ENCODE peak calls at places on chromosome 6, in eight cellular contexts. One of them, this sample, is unnamed.

GRCh38 chr6:128135325-128135724 is 234.5 kb upstream of the THEMIS start:
- DNase-seq in NCI-H1105 treated with DMSO at 0.1 percent for 48 hours: no peak
- DNase-seq in stimulated activated CD4-positive, alpha-beta T cell treated with anti-CD3 and anti-CD28 coated beads, TNF-alpha, amount 100 ng/mL, for 24 hours: no peak
- DNase-seq in hypothalamus: no peak
- DNase-seq in body of pancreas: no peak
- DNase-seq in adrenal gland: no peak
- DNase-seq in left ventricle myocardium superior: no peak
- DNase-seq in heart left ventricle: no peak
- DNase-seq in this sample: no peak

GRCh38 chr6:91081452-91082067 is 494.7 kb upstream of the MAP3K7 start:
- DNase-seq in adrenal gland: no peak
- DNase-seq in NCI-H1105 treated with DMSO at 0.1 percent for 48 hours: peak
- DNase-seq in left ventricle myocardium superior: no peak
- DNase-seq in hypothalamus: no peak
- DNase-seq in heart left ventricle: no peak
- DNase-seq in stimulated activated CD4-positive, alpha-beta T cell treated with anti-CD3 and anti-CD28 coated beads, TNF-alpha, amount 100 ng/mL, for 24 hours: no peak
- DNase-seq in body of pancreas: no peak
- DNase-seq in this sample: peak

GRCh38 chr6:52724406-52725121 is 38.7 kb downstream of the GSTA2 start:
- DNase-seq in adrenal gland: peak
- DNase-seq in heart left ventricle: peak
- DNase-seq in NCI-H1105 treated with DMSO at 0.1 percent for 48 hours: peak
- DNase-seq in left ventricle myocardium superior: peak
- DNase-seq in hypothalamus: no peak
- DNase-seq in body of pancreas: peak
- DNase-seq in stimulated activated CD4-positive, alpha-beta T cell treated with anti-CD3 and anti-CD28 coated beads, TNF-alpha, amount 100 ng/mL, for 24 hours: peak
- DNase-seq in this sample: peak

GRCh38 chr6:34182751-34183531 is 37.1 kb upstream of the GRM4 start:
- DNase-seq in hypothalamus: no peak
- DNase-seq in adrenal gland: no peak
- DNase-seq in left ventricle myocardium superior: no peak
- DNase-seq in stimulated activated CD4-positive, alpha-beta T cell treated with anti-CD3 and anti-CD28 coated beads, TNF-alpha, amount 100 ng/mL, for 24 hours: peak
- DNase-seq in body of pancreas: no peak
- DNase-seq in NCI-H1105 treated with DMSO at 0.1 percent for 48 hours: no peak
- DNase-seq in heart left ventricle: no peak
- DNase-seq in this sample: no peak

GRCh38 chr6:33677153-33677660 is 34.3 kb downstream of the UQCC2 start:
- DNase-seq in adrenal gland: no peak
- DNase-seq in body of pancreas: no peak
- DNase-seq in left ventricle myocardium superior: no peak
- DNase-seq in NCI-H1105 treated with DMSO at 0.1 percent for 48 hours: no peak
- DNase-seq in stimulated activated CD4-positive, alpha-beta T cell treated with anti-CD3 and anti-CD28 coated beads, TNF-alpha, amount 100 ng/mL, for 24 hours: no peak
- DNase-seq in hypothalamus: no peak
- DNase-seq in heart left ventricle: no peak
- DNase-seq in this sample: no peak

GRCh38 chr6:134063121-134063965 is 10.9 kb upstream of the SLC2A12 start:
- DNase-seq in left ventricle myocardium superior: no peak
- DNase-seq in hypothalamus: no peak
- DNase-seq in body of pancreas: no peak
- DNase-seq in heart left ventricle: no peak
- DNase-seq in NCI-H1105 treated with DMSO at 0.1 percent for 48 hours: no peak
- DNase-seq in stimulated activated CD4-positive, alpha-beta T cell treated with anti-CD3 and anti-CD28 coated beads, TNF-alpha, amount 100 ng/mL, for 24 hours: no peak
- DNase-seq in adrenal gland: no peak
- DNase-seq in this sample: no peak

GRCh38 chr6:27767851-27768250 is 144.3 kb downstream of the OR2B2 start:
- DNase-seq in body of pancreas: no peak
- DNase-seq in stimulated activated CD4-positive, alpha-beta T cell treated with anti-CD3 and anti-CD28 coated beads, TNF-alpha, amount 100 ng/mL, for 24 hours: no peak
- DNase-seq in left ventricle myocardium superior: no peak
- DNase-seq in NCI-H1105 treated with DMSO at 0.1 percent for 48 hours: no peak
- DNase-seq in hypothalamus: no peak
- DNase-seq in adrenal gland: no peak
- DNase-seq in heart left ventricle: no peak
- DNase-seq in this sample: no peak

GRCh38 chr6:56288347-56288746 is 41.0 kb upstream of the COL21A1 start:
- DNase-seq in stimulated activated CD4-positive, alpha-beta T cell treated with anti-CD3 and anti-CD28 coated beads, TNF-alpha, amount 100 ng/mL, for 24 hours: no peak
- DNase-seq in adrenal gland: no peak
- DNase-seq in hypothalamus: no peak
- DNase-seq in body of pancreas: no peak
- DNase-seq in heart left ventricle: no peak
- DNase-seq in NCI-H1105 treated with DMSO at 0.1 percent for 48 hours: peak
- DNase-seq in left ventricle myocardium superior: no peak
- DNase-seq in this sample: no peak

GRCh38 chr6:35594503-35595186 is 81.9 kb upstream of the TULP1 start:
- DNase-seq in hypothalamus: no peak
- DNase-seq in adrenal gland: no peak
- DNase-seq in heart left ventricle: no peak
- DNase-seq in body of pancreas: no peak
- DNase-seq in NCI-H1105 treated with DMSO at 0.1 percent for 48 hours: no peak
- DNase-seq in left ventricle myocardium superior: no peak
- DNase-seq in stimulated activated CD4-positive, alpha-beta T cell treated with anti-CD3 and anti-CD28 coated beads, TNF-alpha, amount 100 ng/mL, for 24 hours: no peak
- DNase-seq in this sample: no peak

GRCh38 chr6:160960067-160960466 is 31.5 kb upstream of the MAP3K4 start:
- DNase-seq in NCI-H1105 treated with DMSO at 0.1 percent for 48 hours: no peak
- DNase-seq in heart left ventricle: no peak
- DNase-seq in adrenal gland: no peak
- DNase-seq in hypothalamus: no peak
- DNase-seq in body of pancreas: no peak
- DNase-seq in stimulated activated CD4-positive, alpha-beta T cell treated with anti-CD3 and anti-CD28 coated beads, TNF-alpha, amount 100 ng/mL, for 24 hours: no peak
- DNase-seq in left ventricle myocardium superior: no peak
- DNase-seq in this sample: no peak

GRCh38 chr6:340181-340955 is 48.1 kb downstream of the DUSP22 start:
- DNase-seq in NCI-H1105 treated with DMSO at 0.1 percent for 48 hours: no peak
- DNase-seq in adrenal gland: no peak
- DNase-seq in body of pancreas: no peak
- DNase-seq in heart left ventricle: no peak
- DNase-seq in hypothalamus: no peak
- DNase-seq in stimulated activated CD4-positive, alpha-beta T cell treated with anti-CD3 and anti-CD28 coated beads, TNF-alpha, amount 100 ng/mL, for 24 hours: no peak
- DNase-seq in left ventricle myocardium superior: peak
- DNase-seq in this sample: no peak

GRCh38 chr6:139380168-139380567 is 5.7 kb upstream of the CITED2 start:
- DNase-seq in heart left ventricle: no peak
- DNase-seq in body of pancreas: no peak
- DNase-seq in stimulated activated CD4-positive, alpha-beta T cell treated with anti-CD3 and anti-CD28 coated beads, TNF-alpha, amount 100 ng/mL, for 24 hours: no peak
- DNase-seq in NCI-H1105 treated with DMSO at 0.1 percent for 48 hours: no peak
- DNase-seq in adrenal gland: no peak
- DNase-seq in hypothalamus: no peak
- DNase-seq in left ventricle myocardium superior: no peak
- DNase-seq in this sample: no peak

This sample was measured in T47D.